ENCODE peak calls at places on chromosomes 6 and 20, in ten cellular contexts. P, L, M, I, Z, F, A, N, X and E are unnamed samples.
A peak's percentile ranks its signal among the peaks of the same experiment; 100 is the strongest.

GRCh38 chr6:142679907-142680306 is 265.1 kb downstream of the HIVEP2 start:
- DNase-seq in P (no peak), L (no peak), M (no peak), I (no peak), Z (peak; percentile 7), F (no peak), A (no peak), N (no peak), X (no peak), E (no peak)

GRCh38 chr20:39117486-39117885 is 155.3 kb downstream of the DHX35 start:
- DNase-seq in P (peak; percentile 30), L (no peak), M (peak; percentile 39), I (no peak), Z (no peak), F (peak; percentile 96), A (no peak), N (no peak), X (peak; percentile 40), E (no peak)

GRCh38 chr6:53679446-53679933 is 13.9 kb upstream of the KLHL31 start:
- DNase-seq in P (peak; percentile 19), L (no peak), M (peak; percentile 47), I (no peak), Z (peak; percentile 6), F (peak; percentile 63), A (peak; percentile 38), N (no peak), X (peak; percentile 55), E (peak; percentile 16)

GRCh38 chr6:27161946-27162603 is 85.4 kb upstream of the PRSS16 start:
- DNase-seq in P (peak; percentile 41), L (peak; percentile 11), M (peak; percentile 54), I (peak; percentile 71), Z (peak; percentile 62), F (peak; percentile 74), A (no peak), N (no peak), X (peak; percentile 90), E (peak; percentile 18)

GRCh38 chr6:5506575-5506974 is 245.3 kb downstream of the FARS2 start:
- DNase-seq in P (no peak), L (no peak), M (no peak), I (no peak), Z (no peak), F (no peak), A (no peak), N (no peak), X (no peak), E (peak; percentile 16)

GRCh38 chr6:40947876-40948514 is 91.0 kb downstream of the UNC5CL start:
- DNase-seq in P (peak; percentile 33), L (no peak), M (peak; percentile 68), I (no peak), Z (no peak), F (peak; percentile 70), A (peak; percentile 46), N (no peak), X (peak; percentile 83), E (no peak)

GRCh38 chr20:47854687-47855212 is 69.5 kb upstream of the SULF2 start:
- DNase-seq in P (peak; percentile 39), L (no peak), M (peak; percentile 43), I (peak; percentile 15), Z (no peak), F (peak; percentile 63), A (peak; percentile 84), N (no peak), X (peak; percentile 5), E (peak; percentile 56)

GRCh38 chr6:146866731-146867414 is 268.1 kb downstream of the ADGB start:
- DNase-seq in P (no peak), L (no peak), M (no peak), I (no peak), Z (no peak), F (no peak), A (no peak), N (no peak), X (no peak), E (no peak)

GRCh38 chr6:88006559-88006958 is 41.1 kb upstream of the SPACA1 start:
- DNase-seq in P (no peak), L (no peak), M (no peak), I (no peak), Z (no peak), F (no peak), A (peak; percentile 14), N (no peak), X (no peak), E (no peak)

GRCh38 chr6:127496471-127496870 is 22.7 kb downstream of the MTCL3 start:
- DNase-seq in P (no peak), L (no peak), M (no peak), I (no peak), Z (no peak), F (no peak), A (no peak), N (no peak), X (peak; percentile 4), E (no peak)

GRCh38 chr20:64239449-64240242 is 15.9 kb upstream of the PCMTD2 start:
- DNase-seq in P (no peak), L (no peak), M (no peak), I (no peak), Z (no peak), F (no peak), A (peak; percentile 31), N (no peak), X (no peak), E (no peak)

GRCh38 chr20:64220891-64221527 is 34.5 kb upstream of the PCMTD2 start:
- DNase-seq in P (no peak), L (no peak), M (no peak), I (no peak), Z (no peak), F (no peak), A (no peak), N (no peak), X (no peak), E (no peak)

GRCh38 chr6:108171918-108172516 is 6.2 kb downstream of the NR2E1 start:
- DNase-seq in P (no peak), L (no peak), M (no peak), I (no peak), Z (no peak), F (no peak), A (no peak), N (no peak), X (no peak), E (peak; percentile 31)